ENCODE peak calls at places on chromosomes 3 and 15, in four cellular contexts. W is transverse colon, I is suprapubic skin, O is A549. S is an unnamed sample.

GRCh38 chr3:140822381-140823047 is 119.1 kb upstream of the SLC25A36 start:
- DNase-seq in W (no peak), I (no peak), O (no peak), S (no peak)

GRCh38 chr3:50164056-50164455 is 8.9 kb downstream of the SEMA3F start:
- DNase-seq in W (peak; percentile 75), I (peak; percentile 90), O (peak; percentile 50), S (no peak)

GRCh38 chr15:40567111-40567510 is 2.0 kb upstream of the RPUSD2 start:
- DNase-seq in W (no peak), I (no peak), O (no peak), S (no peak)

GRCh38 chr3:160038862-160039562 is 50.4 kb downstream of the IL12A start:
- DNase-seq in W (no peak), I (no peak), O (no peak), S (no peak)

GRCh38 chr3:36944012-36944640 is 728 bp downstream of the TRANK1 start:
- DNase-seq in W (peak; percentile 57), I (peak; percentile 79), O (peak; percentile 44), S (no peak)

GRCh38 chr3:48474619-48475018 is 28.1 kb downstream of the ATRIP start:
- DNase-seq in W (no peak), I (no peak), O (no peak), S (no peak)

GRCh38 chr3:77281721-77282120 is 241.8 kb downstream of the ROBO2 start:
- DNase-seq in W (no peak), I (no peak), O (no peak), S (no peak)

GRCh38 chr3:193134895-193135294 is 106.1 kb upstream of the PLAAT1 start:
- DNase-seq in W (no peak), I (no peak), O (no peak), S (no peak)

DNA sequence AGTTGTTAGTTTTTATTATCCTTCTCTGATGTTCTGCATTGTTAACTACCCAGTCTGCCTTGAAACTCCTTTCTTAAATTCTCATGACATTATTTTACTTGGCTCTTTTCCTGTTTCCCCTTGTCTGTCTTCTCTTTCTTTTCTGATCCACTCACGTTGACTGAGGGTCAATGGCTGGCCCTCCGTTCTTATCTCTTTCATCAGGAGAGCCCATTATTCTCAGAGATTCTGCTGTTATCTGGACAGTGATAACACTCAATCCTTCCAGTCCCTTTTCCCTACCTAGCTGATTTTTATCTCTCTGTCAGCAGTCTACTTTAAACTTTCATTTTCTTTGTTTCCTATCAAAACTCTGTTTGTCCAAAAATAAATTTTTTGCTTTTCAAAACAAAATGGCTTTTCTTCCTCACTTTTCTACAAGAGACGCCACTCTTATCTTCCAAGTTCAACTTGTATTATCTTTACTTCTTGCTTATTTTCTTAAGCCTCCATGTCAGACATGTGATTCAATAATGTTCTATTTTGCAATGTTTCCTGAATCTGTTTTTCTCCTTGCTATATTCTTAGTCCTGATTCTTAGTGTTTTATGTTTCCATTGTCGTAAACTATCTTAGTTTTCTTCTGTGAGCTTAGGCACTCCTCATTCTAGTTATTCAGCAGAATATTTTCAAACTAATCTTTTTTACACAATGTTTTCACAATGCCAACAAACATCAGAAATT is 120.2 kb downstream of the NEDD4 start:
- DNase-seq in W (no peak), I (no peak), O (no peak), S (no peak)
- TF ChIP-seq EP300 in W (no peak), I (no peak), O (no peak), S (no peak)

DNA sequence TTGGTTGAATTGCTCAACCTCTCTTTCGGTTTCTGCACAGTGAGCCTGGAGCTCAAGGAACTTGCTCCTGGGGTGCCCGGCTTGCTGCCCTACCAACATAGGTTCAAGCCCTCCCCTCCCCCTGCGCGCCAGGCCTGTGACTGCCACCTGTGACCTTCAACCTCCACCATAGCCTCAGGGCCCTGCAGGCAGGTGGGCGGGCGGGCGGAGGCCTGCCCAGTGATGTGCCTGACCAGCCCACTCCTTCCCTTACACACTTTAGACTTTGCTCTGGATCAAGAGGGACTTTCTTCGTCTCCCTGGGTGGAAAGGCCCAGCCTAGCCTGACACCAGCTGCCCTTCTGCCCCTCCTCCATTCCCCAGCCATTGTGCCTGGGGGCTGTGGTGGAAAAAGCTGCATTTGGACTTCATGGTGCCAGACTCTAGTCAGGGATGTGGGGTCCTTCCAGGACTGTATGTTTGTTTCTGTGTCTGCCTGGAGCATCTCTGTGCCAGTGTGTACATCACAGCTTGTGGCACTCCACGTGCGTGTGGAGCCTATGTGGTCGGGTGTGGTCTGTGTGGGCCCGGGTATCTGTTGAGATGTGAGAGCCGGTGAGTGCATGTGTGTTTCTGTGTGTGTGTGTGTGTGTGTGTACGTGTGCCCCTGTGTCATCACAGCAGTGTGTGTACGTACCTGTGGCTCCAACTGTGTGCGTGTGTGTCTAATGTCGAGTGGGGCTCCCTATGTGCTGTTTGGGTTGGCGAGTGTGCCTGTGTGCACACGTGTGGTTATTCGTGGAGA is 9.5 kb downstream of the PRKCD start:
- DNase-seq in W (peak; percentile 75), I (no peak), O (no peak), S (no peak)
- TF ChIP-seq EP300 in W (no peak), I (no peak), O (no peak), S (no peak)

DNA sequence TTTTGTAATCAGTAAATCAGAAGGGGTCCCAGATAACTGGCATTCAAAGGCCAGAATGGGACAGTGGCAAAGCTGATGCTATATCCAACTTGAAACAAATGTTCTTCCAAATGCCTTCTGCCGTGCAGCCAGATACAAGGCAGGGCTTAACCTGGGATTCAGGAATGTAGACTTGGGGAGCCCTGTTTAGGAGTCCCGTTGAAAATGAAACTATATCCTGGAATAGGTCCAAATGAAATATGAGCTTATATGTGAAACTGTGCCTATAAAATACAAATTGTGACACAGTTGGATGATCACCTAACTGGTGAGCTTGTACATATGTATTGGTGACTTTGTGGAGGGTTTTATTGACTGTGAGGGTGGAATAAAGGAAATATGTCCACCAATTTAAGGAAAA is 28.7 kb downstream of the FRMD4B start:
- DNase-seq in W (no peak), I (no peak), O (no peak), S (no peak)
- TF ChIP-seq EP300 in W (no peak), I (no peak), O (no peak), S (no peak)

GRCh38 chr15:65821070-65821469 is 29.0 kb upstream of the DENND4A start:
- DNase-seq in W (no peak), I (no peak), O (no peak), S (no peak)

GRCh38 chr15:65816441-65816840 is 24.3 kb upstream of the DENND4A start:
- DNase-seq in W (no peak), I (no peak), O (no peak), S (no peak)

GRCh38 chr15:65819563-65819960 is 27.5 kb upstream of the DENND4A start:
- DNase-seq in W (no peak), I (no peak), O (no peak), S (no peak)

GRCh38 chr15:65824031-65824743 is 32.1 kb upstream of the DENND4A start:
- DNase-seq in W (peak; percentile 58), I (no peak), O (peak; percentile 88), S (no peak)

GRCh38 chr15:65818927-65819562 is 27.0 kb upstream of the DENND4A start:
- DNase-seq in W (no peak), I (no peak), O (no peak), S (no peak)
- TF ChIP-seq EP300 in W (no peak), I (no peak), O (no peak), S (no peak)

GRCh38 chr3:70606018-70606417 is 293.6 kb upstream of the MDFIC2 start:
- DNase-seq in W (no peak), I (no peak), O (no peak), S (no peak)

GRCh38 chr3:70612920-70613319 is 300.5 kb upstream of the MDFIC2 start:
- DNase-seq in W (no peak), I (no peak), O (no peak), S (no peak)

GRCh38 chr3:70614111-70614510 is 301.7 kb upstream of the MDFIC2 start:
- DNase-seq in W (no peak), I (no peak), O (no peak), S (no peak)

GRCh38 chr3:70603103-70603502 is 290.7 kb upstream of the MDFIC2 start:
- DNase-seq in W (no peak), I (no peak), O (no peak), S (no peak)

GRCh38 chr3:70608434-70608833 is 296.0 kb upstream of the MDFIC2 start:
- DNase-seq in W (no peak), I (no peak), O (no peak), S (no peak)
- TF ChIP-seq EP300 in W (no peak), I (no peak), O (no peak), S (no peak)

GRCh38 chr3:170802164-170803151 is 67.5 kb downstream of the RPL22L1 start:
- DNase-seq in W (no peak), I (no peak), O (no peak), S (no peak)
- TF ChIP-seq EP300 in W (no peak), I (no peak), O (no peak), S (no peak)

DNA sequence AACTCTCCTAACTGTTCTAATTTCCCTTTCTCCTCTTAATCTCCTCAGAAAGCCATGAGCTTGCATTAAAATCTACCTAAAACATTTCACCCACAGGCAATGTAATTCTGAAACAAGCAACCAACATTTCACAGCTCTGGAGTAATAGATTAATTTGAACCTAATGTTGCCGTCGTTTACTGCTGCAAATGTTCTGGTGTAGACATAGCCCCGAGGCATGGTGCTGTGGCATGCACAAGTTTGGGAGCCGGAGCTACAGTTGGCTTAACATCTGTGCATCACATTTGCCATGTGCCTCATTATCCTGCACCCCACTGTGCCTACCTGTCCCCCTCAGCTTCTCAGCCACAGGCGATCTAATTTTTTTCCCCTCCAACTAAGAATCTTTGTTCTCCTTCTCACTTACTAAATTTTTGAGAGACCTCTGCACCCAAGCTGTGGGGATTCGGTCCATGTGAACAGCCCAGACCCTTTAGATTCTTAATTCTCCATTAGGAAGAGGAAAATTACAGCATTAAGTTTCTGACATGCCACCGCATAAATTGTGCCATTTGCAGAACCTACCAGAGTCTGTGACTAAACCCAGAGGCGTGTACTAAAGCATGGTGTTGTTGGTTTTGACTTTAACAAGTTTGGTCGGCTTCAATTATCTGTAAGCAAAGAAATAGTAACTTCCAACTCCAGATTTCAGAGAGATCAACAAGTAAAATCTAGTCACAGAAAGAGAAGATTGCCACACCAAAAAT is 419.2 kb downstream of the MECOM start:
- DNase-seq in W (no peak), I (no peak), O (no peak), S (no peak)
- TF ChIP-seq EP300 in W (no peak), I (no peak), O (no peak), S (no peak)

GRCh38 chr3:52144034-52144795 is 10.0 kb downstream of the POC1A start:
- DNase-seq in W (peak; percentile 87), I (peak; percentile 89), O (peak; percentile 84), S (peak; percentile 96)
- TF ChIP-seq EP300 in W (no peak), I (no peak), O (no peak), S (no peak)

GRCh38 chr3:117486709-117487394 is 777.3 kb downstream of the TUSC7 start:
- DNase-seq in W (no peak), I (no peak), O (no peak), S (no peak)
- TF ChIP-seq EP300 in W (no peak), I (no peak), O (no peak), S (no peak)